ENCODE peak calls at places on chromosomes 4 and X, in six cellular contexts. One of them, this sample, is unnamed.

GRCh38 chrX:129759576-129760061 is 20.1 kb upstream of the SASH3 start:
- DNase-seq in transverse colon: peak; percentile 40
- DNase-seq in RWPE1: no peak
- DNase-seq in CD4-positive, CD25-positive, alpha-beta regulatory T cell: peak; percentile 24
- DNase-seq in ascending aorta: no peak
- DNase-seq in testis: peak; percentile 19
- DNase-seq in this sample: peak; percentile 10

GRCh38 chr4:8275511-8275910 is 6.0 kb downstream of the HTRA3 start:
- DNase-seq in ascending aorta: no peak
- DNase-seq in RWPE1: no peak
- DNase-seq in transverse colon: no peak
- DNase-seq in testis: no peak
- DNase-seq in CD4-positive, CD25-positive, alpha-beta regulatory T cell: no peak
- DNase-seq in this sample: no peak

GRCh38 chr4:140037353-140038030 is 116.5 kb downstream of the MAML3 start:
- DNase-seq in ascending aorta: no peak
- DNase-seq in CD4-positive, CD25-positive, alpha-beta regulatory T cell: no peak
- DNase-seq in testis: no peak
- DNase-seq in RWPE1: peak; percentile 61
- DNase-seq in transverse colon: no peak
- DNase-seq in this sample: no peak

GRCh38 chr4:1029536-1029935 is 18.1 kb downstream of the FGFRL1 start:
- DNase-seq in CD4-positive, CD25-positive, alpha-beta regulatory T cell: no peak
- DNase-seq in transverse colon: no peak
- DNase-seq in RWPE1: no peak
- DNase-seq in ascending aorta: no peak
- DNase-seq in testis: no peak
- DNase-seq in this sample: no peak

GRCh38 chr4:118823471-118823870 is 12.5 kb downstream of the SEC24D start:
- DNase-seq in CD4-positive, CD25-positive, alpha-beta regulatory T cell: no peak
- DNase-seq in RWPE1: peak; percentile 55
- DNase-seq in testis: no peak
- DNase-seq in transverse colon: peak; percentile 47
- DNase-seq in ascending aorta: no peak
- DNase-seq in this sample: no peak

GRCh38 chrX:124098089-124098488 is 136.6 kb downstream of the STAG2 start:
- DNase-seq in testis: no peak
- DNase-seq in transverse colon: no peak
- DNase-seq in RWPE1: peak; percentile 0
- DNase-seq in CD4-positive, CD25-positive, alpha-beta regulatory T cell: no peak
- DNase-seq in ascending aorta: no peak
- DNase-seq in this sample: no peak

GRCh38 chr4:110172972-110173371 is 25.4 kb downstream of the ELOVL6 start:
- DNase-seq in RWPE1: no peak
- DNase-seq in CD4-positive, CD25-positive, alpha-beta regulatory T cell: no peak
- DNase-seq in transverse colon: peak; percentile 51
- DNase-seq in ascending aorta: no peak
- DNase-seq in testis: no peak
- DNase-seq in this sample: no peak

GRCh38 chrX:153667281-153667831 is 6.3 kb downstream of the PNCK start:
- DNase-seq in transverse colon: no peak
- DNase-seq in CD4-positive, CD25-positive, alpha-beta regulatory T cell: no peak
- DNase-seq in ascending aorta: no peak
- DNase-seq in testis: no peak
- DNase-seq in RWPE1: no peak
- DNase-seq in this sample: no peak

GRCh38 chr4:106690487-106690886 is 321.9 kb upstream of the GIMD1 start:
- DNase-seq in RWPE1: no peak
- DNase-seq in transverse colon: no peak
- DNase-seq in testis: no peak
- DNase-seq in ascending aorta: no peak
- DNase-seq in CD4-positive, CD25-positive, alpha-beta regulatory T cell: no peak
- DNase-seq in this sample: no peak

GRCh38 chr4:112370466-112370865 is 73.3 kb downstream of the ALPK1 start:
- DNase-seq in CD4-positive, CD25-positive, alpha-beta regulatory T cell: no peak
- DNase-seq in transverse colon: no peak
- DNase-seq in ascending aorta: no peak
- DNase-seq in RWPE1: peak; percentile 68
- DNase-seq in testis: no peak
- DNase-seq in this sample: no peak

GRCh38 chrX:101659601-101660063 is at the start of gene ARMCX2:
- DNase-seq in RWPE1: no peak
- DNase-seq in transverse colon: peak; percentile 44
- DNase-seq in testis: peak; percentile 63
- DNase-seq in ascending aorta: no peak
- DNase-seq in CD4-positive, CD25-positive, alpha-beta regulatory T cell: no peak
- DNase-seq in this sample: peak; percentile 3

GRCh38 chr4:80128941-80129340 is 55.9 kb upstream of the ANTXR2 start:
- DNase-seq in transverse colon: no peak
- DNase-seq in ascending aorta: no peak
- DNase-seq in testis: no peak
- DNase-seq in RWPE1: no peak
- DNase-seq in CD4-positive, CD25-positive, alpha-beta regulatory T cell: no peak
- DNase-seq in this sample: no peak

GRCh38 chr4:10161146-10161545 is 44.5 kb upstream of the WDR1 start:
- DNase-seq in CD4-positive, CD25-positive, alpha-beta regulatory T cell: no peak
- DNase-seq in RWPE1: no peak
- DNase-seq in testis: no peak
- DNase-seq in ascending aorta: no peak
- DNase-seq in transverse colon: no peak
- DNase-seq in this sample: no peak

GRCh38 chr4:107115185-107115847 is 79.2 kb upstream of the DKK2 start:
- DNase-seq in ascending aorta: no peak
- DNase-seq in RWPE1: no peak
- DNase-seq in testis: no peak
- DNase-seq in CD4-positive, CD25-positive, alpha-beta regulatory T cell: no peak
- DNase-seq in transverse colon: no peak
- DNase-seq in this sample: no peak

GRCh38 chr4:11416767-11417113 is 12.0 kb downstream of the HS3ST1 start:
- DNase-seq in testis: no peak
- DNase-seq in CD4-positive, CD25-positive, alpha-beta regulatory T cell: no peak
- DNase-seq in ascending aorta: no peak
- DNase-seq in RWPE1: no peak
- DNase-seq in transverse colon: no peak
- DNase-seq in this sample: no peak

GRCh38 chr4:8603931-8604330 is 11.4 kb downstream of the CPZ start:
- DNase-seq in CD4-positive, CD25-positive, alpha-beta regulatory T cell: no peak
- DNase-seq in ascending aorta: no peak
- DNase-seq in RWPE1: no peak
- DNase-seq in transverse colon: no peak
- DNase-seq in testis: no peak
- DNase-seq in this sample: no peak

GRCh38 chr4:159719531-159719930 is 616.7 kb downstream of the RAPGEF2 start:
- DNase-seq in transverse colon: no peak
- DNase-seq in CD4-positive, CD25-positive, alpha-beta regulatory T cell: no peak
- DNase-seq in RWPE1: no peak
- DNase-seq in ascending aorta: no peak
- DNase-seq in testis: no peak
- DNase-seq in this sample: no peak

GRCh38 chr4:52939325-52939724 is 77.2 kb downstream of the RASL11B start:
- DNase-seq in ascending aorta: no peak
- DNase-seq in CD4-positive, CD25-positive, alpha-beta regulatory T cell: no peak
- DNase-seq in testis: no peak
- DNase-seq in RWPE1: no peak
- DNase-seq in transverse colon: no peak
- DNase-seq in this sample: no peak

GRCh38 chr4:986949-987688 is at the start of gene IDUA:
- DNase-seq in ascending aorta: peak; percentile 35
- DNase-seq in RWPE1: peak; percentile 73
- DNase-seq in CD4-positive, CD25-positive, alpha-beta regulatory T cell: peak; percentile 86
- DNase-seq in testis: peak; percentile 85
- DNase-seq in transverse colon: peak; percentile 90
- DNase-seq in this sample: peak; percentile 66

GRCh38 chrX:68508799-68509198 is 9.9 kb downstream of the YIPF6 start:
- DNase-seq in transverse colon: no peak
- DNase-seq in ascending aorta: no peak
- DNase-seq in CD4-positive, CD25-positive, alpha-beta regulatory T cell: peak; percentile 20
- DNase-seq in testis: no peak
- DNase-seq in RWPE1: peak; percentile 1
- DNase-seq in this sample: no peak

GRCh38 chrX:121308276-121308805 is 260.9 kb downstream of the GLUD2 start:
- DNase-seq in transverse colon: peak; percentile 8
- DNase-seq in CD4-positive, CD25-positive, alpha-beta regulatory T cell: no peak
- DNase-seq in RWPE1: peak; percentile 8
- DNase-seq in ascending aorta: no peak
- DNase-seq in testis: peak; percentile 37
- DNase-seq in this sample: peak; percentile 0

GRCh38 chr4:41991916-41992767 is 1.8 kb downstream of the SLC30A9 start:
- DNase-seq in ascending aorta: no peak
- DNase-seq in RWPE1: peak; percentile 66
- DNase-seq in CD4-positive, CD25-positive, alpha-beta regulatory T cell: no peak
- DNase-seq in testis: no peak
- DNase-seq in transverse colon: no peak
- DNase-seq in this sample: no peak

GRCh38 chr4:135838889-135839288 is 1637.3 kb upstream of the PABPC4L start:
- DNase-seq in transverse colon: no peak
- DNase-seq in testis: no peak
- DNase-seq in RWPE1: no peak
- DNase-seq in ascending aorta: no peak
- DNase-seq in CD4-positive, CD25-positive, alpha-beta regulatory T cell: no peak
- DNase-seq in this sample: no peak

GRCh38 chrX:86133761-86134160 is 14.5 kb upstream of the DACH2 start:
- DNase-seq in ascending aorta: no peak
- DNase-seq in testis: no peak
- DNase-seq in RWPE1: no peak
- DNase-seq in CD4-positive, CD25-positive, alpha-beta regulatory T cell: no peak
- DNase-seq in transverse colon: no peak
- DNase-seq in this sample: no peak

GRCh38 chrX:108537005-108537404 is 97.4 kb downstream of the COL4A5 start:
- DNase-seq in transverse colon: no peak
- DNase-seq in CD4-positive, CD25-positive, alpha-beta regulatory T cell: no peak
- DNase-seq in RWPE1: peak; percentile 13
- DNase-seq in testis: peak; percentile 34
- DNase-seq in ascending aorta: no peak
- DNase-seq in this sample: no peak

GRCh38 chr4:112361181-112361791 is 64.1 kb downstream of the ALPK1 start:
- DNase-seq in ascending aorta: no peak
- DNase-seq in RWPE1: no peak
- DNase-seq in CD4-positive, CD25-positive, alpha-beta regulatory T cell: no peak
- DNase-seq in testis: no peak
- DNase-seq in transverse colon: no peak
- DNase-seq in this sample: no peak

GRCh38 chrX:150899191-150899757 is 806 bp upstream of the CD99L2 start:
- DNase-seq in testis: peak; percentile 37
- DNase-seq in ascending aorta: no peak
- DNase-seq in RWPE1: peak; percentile 0
- DNase-seq in CD4-positive, CD25-positive, alpha-beta regulatory T cell: peak; percentile 5
- DNase-seq in transverse colon: peak; percentile 58
- DNase-seq in this sample: no peak

GRCh38 chr4:143186634-143187033 is 1.9 kb downstream of the USP38 start:
- DNase-seq in ascending aorta: no peak
- DNase-seq in CD4-positive, CD25-positive, alpha-beta regulatory T cell: no peak
- DNase-seq in RWPE1: no peak
- DNase-seq in testis: no peak
- DNase-seq in transverse colon: no peak
- DNase-seq in this sample: no peak
- H3K27ac ChIP-seq in ascending aorta: no peak overlapping the region
- H3K27ac ChIP-seq in CD4-positive, CD25-positive, alpha-beta regulatory T cell: peak overlapping the region; percentile 34
- H3K27ac ChIP-seq in RWPE1: no peak overlapping the region
- H3K27ac ChIP-seq in testis: peak overlapping the region; percentile 14
- H3K27ac ChIP-seq in transverse colon: peak overlapping the region; percentile 98
- H3K27ac ChIP-seq in this sample: no peak overlapping the region

GRCh38 chrX:49238735-49239134 is 3.5 kb downstream of the CCDC22 start:
- DNase-seq in transverse colon: no peak
- DNase-seq in CD4-positive, CD25-positive, alpha-beta regulatory T cell: no peak
- DNase-seq in ascending aorta: no peak
- DNase-seq in testis: no peak
- DNase-seq in RWPE1: no peak
- DNase-seq in this sample: no peak

GRCh38 chrX:49233176-49233575 is at the start of gene CACNA1F:
- DNase-seq in CD4-positive, CD25-positive, alpha-beta regulatory T cell: no peak
- DNase-seq in testis: no peak
- DNase-seq in RWPE1: no peak
- DNase-seq in transverse colon: no peak
- DNase-seq in ascending aorta: no peak
- DNase-seq in this sample: no peak

GRCh38 chrX:49232525-49232924 is 615 bp downstream of the CACNA1F start:
- DNase-seq in testis: no peak
- DNase-seq in CD4-positive, CD25-positive, alpha-beta regulatory T cell: no peak
- DNase-seq in ascending aorta: no peak
- DNase-seq in RWPE1: no peak
- DNase-seq in transverse colon: no peak
- DNase-seq in this sample: no peak

GRCh38 chrX:49233887-49234555 is 881 bp upstream of the CACNA1F start:
- DNase-seq in CD4-positive, CD25-positive, alpha-beta regulatory T cell: no peak
- DNase-seq in RWPE1: no peak
- DNase-seq in transverse colon: no peak
- DNase-seq in testis: no peak
- DNase-seq in ascending aorta: no peak
- DNase-seq in this sample: no peak

DNA sequence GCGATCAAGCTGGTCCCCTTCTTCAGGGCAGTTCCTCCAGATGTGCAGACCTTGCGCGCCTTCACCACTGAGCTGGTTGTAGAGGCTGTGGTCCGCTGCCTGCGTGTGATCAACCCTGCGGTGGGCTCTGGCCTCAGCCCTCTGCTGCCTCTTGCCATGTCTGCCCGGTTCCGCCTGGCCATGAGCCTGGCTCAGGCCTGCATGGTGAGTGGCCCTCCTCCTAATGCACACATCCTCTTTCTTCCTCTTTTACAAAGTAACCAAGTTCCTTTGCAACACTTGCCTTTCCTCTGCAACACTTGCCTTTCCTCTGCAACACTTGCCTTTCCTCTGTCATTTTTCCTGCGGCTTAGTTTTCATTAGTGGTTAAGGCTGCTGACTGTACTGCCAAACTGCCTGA is 1.8 kb downstream of the CCDC22 start:
- DNase-seq in CD4-positive, CD25-positive, alpha-beta regulatory T cell: no peak
- DNase-seq in RWPE1: no peak
- DNase-seq in transverse colon: no peak
- DNase-seq in testis: peak; percentile 35
- DNase-seq in ascending aorta: no peak
- DNase-seq in this sample: no peak
- H3K27ac ChIP-seq in CD4-positive, CD25-positive, alpha-beta regulatory T cell: peak overlapping the region; percentile 1
- H3K27ac ChIP-seq in RWPE1: no peak overlapping the region
- H3K27ac ChIP-seq in transverse colon: no peak overlapping the region
- H3K27ac ChIP-seq in testis: no peak overlapping the region
- H3K27ac ChIP-seq in ascending aorta: no peak overlapping the region
- H3K27ac ChIP-seq in this sample: no peak overlapping the region

GRCh38 chr4:43331226-43332078 is 438.9 kb downstream of the GRXCR1 start:
- DNase-seq in CD4-positive, CD25-positive, alpha-beta regulatory T cell: no peak
- DNase-seq in ascending aorta: no peak
- DNase-seq in transverse colon: no peak
- DNase-seq in RWPE1: peak; percentile 76
- DNase-seq in testis: no peak
- DNase-seq in this sample: no peak
- H3K27ac ChIP-seq in CD4-positive, CD25-positive, alpha-beta regulatory T cell: no peak overlapping the region
- H3K27ac ChIP-seq in ascending aorta: no peak overlapping the region
- H3K27ac ChIP-seq in transverse colon: no peak overlapping the region
- H3K27ac ChIP-seq in RWPE1: no peak overlapping the region
- H3K27ac ChIP-seq in testis: no peak overlapping the region
- H3K27ac ChIP-seq in this sample: no peak overlapping the region

DNA sequence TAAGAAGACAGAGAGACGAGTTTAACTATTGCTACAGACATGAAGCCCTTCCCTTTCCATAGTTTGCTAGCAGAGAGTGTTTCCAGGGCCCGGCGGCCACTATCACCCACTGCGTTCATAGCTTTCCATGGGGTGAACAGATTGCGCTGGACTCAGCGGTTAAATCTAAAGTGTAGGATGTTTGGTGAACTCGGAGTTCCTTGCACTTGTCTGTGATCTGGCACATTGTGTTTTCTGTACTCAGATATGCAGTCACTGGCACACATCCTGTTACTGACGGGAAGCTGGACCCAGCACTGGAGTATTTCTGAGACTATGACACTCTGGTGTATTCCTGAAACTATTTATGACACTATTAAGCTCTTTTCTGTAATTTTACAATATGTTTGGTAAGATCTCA is 13.9 kb downstream of the CD99 start:
- DNase-seq in CD4-positive, CD25-positive, alpha-beta regulatory T cell: no peak
- DNase-seq in RWPE1: no peak
- DNase-seq in ascending aorta: no peak
- DNase-seq in testis: peak; percentile 61
- DNase-seq in transverse colon: no peak
- DNase-seq in this sample: no peak
- H3K27ac ChIP-seq in CD4-positive, CD25-positive, alpha-beta regulatory T cell: no peak overlapping the region
- H3K27ac ChIP-seq in RWPE1: peak overlapping the region; percentile 81
- H3K27ac ChIP-seq in ascending aorta: no peak overlapping the region
- H3K27ac ChIP-seq in testis: peak overlapping the region; percentile 65
- H3K27ac ChIP-seq in transverse colon: peak overlapping the region; percentile 54
- H3K27ac ChIP-seq in this sample: no peak overlapping the region